ENCODE peak calls at places on chromosomes 3 and 15, in nine cellular contexts. One of them, this sample, is unnamed.

GRCh38 chr15:89770041-89770440 is 6.1 kb upstream of the MESP2 start:
- DNase-seq in iris pigment epithelial cell: peak
- DNase-seq in bronchial epithelial cell: peak
- DNase-seq in RWPE1: no peak
- DNase-seq in M059J: peak
- DNase-seq in CD8-positive, alpha-beta memory T cell: no peak
- DNase-seq in tibial nerve: no peak
- DNase-seq in GM23248: peak
- DNase-seq in mucosa of gallbladder: no peak
- DNase-seq in this sample: no peak

GRCh38 chr15:45719490-45719889 is 84.7 kb downstream of the SQOR start:
- DNase-seq in iris pigment epithelial cell: peak
- DNase-seq in bronchial epithelial cell: no peak
- DNase-seq in RWPE1: no peak
- DNase-seq in M059J: no peak
- DNase-seq in CD8-positive, alpha-beta memory T cell: no peak
- DNase-seq in tibial nerve: no peak
- DNase-seq in GM23248: no peak
- DNase-seq in mucosa of gallbladder: no peak
- DNase-seq in this sample: peak

GRCh38 chr3:168707900-168708299 is 612.2 kb upstream of the GOLIM4 start:
- DNase-seq in iris pigment epithelial cell: no peak
- DNase-seq in bronchial epithelial cell: no peak
- DNase-seq in RWPE1: no peak
- DNase-seq in M059J: no peak
- DNase-seq in CD8-positive, alpha-beta memory T cell: no peak
- DNase-seq in tibial nerve: no peak
- DNase-seq in GM23248: no peak
- DNase-seq in mucosa of gallbladder: no peak
- DNase-seq in this sample: no peak

GRCh38 chr3:149659173-149659468 is 1.3 kb upstream of the WWTR1 start:
- DNase-seq in iris pigment epithelial cell: peak
- DNase-seq in bronchial epithelial cell: no peak
- DNase-seq in RWPE1: no peak
- DNase-seq in M059J: no peak
- DNase-seq in CD8-positive, alpha-beta memory T cell: no peak
- DNase-seq in tibial nerve: peak
- DNase-seq in GM23248: no peak
- DNase-seq in mucosa of gallbladder: no peak
- DNase-seq in this sample: no peak

GRCh38 chr3:155382396-155383042 is 89.0 kb upstream of the STRIT1 start:
- DNase-seq in iris pigment epithelial cell: peak
- DNase-seq in bronchial epithelial cell: peak
- DNase-seq in RWPE1: peak
- DNase-seq in M059J: peak
- DNase-seq in CD8-positive, alpha-beta memory T cell: no peak
- DNase-seq in tibial nerve: peak
- DNase-seq in GM23248: peak
- DNase-seq in mucosa of gallbladder: peak
- DNase-seq in this sample: peak

GRCh38 chr3:127560051-127560787 is 30.3 kb downstream of the TPRA1 start:
- DNase-seq in iris pigment epithelial cell: no peak
- DNase-seq in bronchial epithelial cell: no peak
- DNase-seq in RWPE1: no peak
- DNase-seq in M059J: no peak
- DNase-seq in CD8-positive, alpha-beta memory T cell: no peak
- DNase-seq in tibial nerve: no peak
- DNase-seq in GM23248: no peak
- DNase-seq in mucosa of gallbladder: no peak
- DNase-seq in this sample: no peak

GRCh38 chr3:96466441-96466840 is 348.0 kb upstream of the EPHA6 start:
- DNase-seq in iris pigment epithelial cell: no peak
- DNase-seq in bronchial epithelial cell: no peak
- DNase-seq in RWPE1: no peak
- DNase-seq in M059J: peak
- DNase-seq in CD8-positive, alpha-beta memory T cell: no peak
- DNase-seq in tibial nerve: no peak
- DNase-seq in GM23248: no peak
- DNase-seq in mucosa of gallbladder: no peak
- DNase-seq in this sample: no peak

GRCh38 chr15:43854801-43855200 is 28.0 kb downstream of the WDR76 start:
- DNase-seq in iris pigment epithelial cell: peak
- DNase-seq in bronchial epithelial cell: no peak
- DNase-seq in RWPE1: no peak
- DNase-seq in M059J: peak
- DNase-seq in CD8-positive, alpha-beta memory T cell: no peak
- DNase-seq in tibial nerve: no peak
- DNase-seq in GM23248: peak
- DNase-seq in mucosa of gallbladder: no peak
- DNase-seq in this sample: peak

GRCh38 chr15:75720787-75721461 is 8.3 kb upstream of the CSPG4 start:
- DNase-seq in iris pigment epithelial cell: no peak
- DNase-seq in bronchial epithelial cell: peak
- DNase-seq in RWPE1: peak
- DNase-seq in M059J: peak
- DNase-seq in CD8-positive, alpha-beta memory T cell: no peak
- DNase-seq in tibial nerve: no peak
- DNase-seq in GM23248: peak
- DNase-seq in mucosa of gallbladder: peak
- DNase-seq in this sample: peak

GRCh38 chr3:72447059-72447946 is 400.9 kb downstream of the SHQ1 start:
- DNase-seq in iris pigment epithelial cell: peak
- DNase-seq in bronchial epithelial cell: peak
- DNase-seq in RWPE1: peak
- DNase-seq in M059J: peak
- DNase-seq in CD8-positive, alpha-beta memory T cell: peak
- DNase-seq in tibial nerve: peak
- DNase-seq in GM23248: peak
- DNase-seq in mucosa of gallbladder: peak
- DNase-seq in this sample: peak

GRCh38 chr3:186902154-186902553 is 28.2 kb upstream of the ST6GAL1 start:
- DNase-seq in iris pigment epithelial cell: peak
- DNase-seq in bronchial epithelial cell: peak
- DNase-seq in RWPE1: no peak
- DNase-seq in M059J: peak
- DNase-seq in CD8-positive, alpha-beta memory T cell: no peak
- DNase-seq in tibial nerve: no peak
- DNase-seq in GM23248: no peak
- DNase-seq in mucosa of gallbladder: no peak
- DNase-seq in this sample: peak

GRCh38 chr3:159945930-159946329 is 42.7 kb upstream of the IL12A start:
- DNase-seq in iris pigment epithelial cell: no peak
- DNase-seq in bronchial epithelial cell: no peak
- DNase-seq in RWPE1: no peak
- DNase-seq in M059J: no peak
- DNase-seq in CD8-positive, alpha-beta memory T cell: no peak
- DNase-seq in tibial nerve: no peak
- DNase-seq in GM23248: no peak
- DNase-seq in mucosa of gallbladder: no peak
- DNase-seq in this sample: no peak

GRCh38 chr15:31607656-31608055 is 281.0 kb downstream of the KLF13 start:
- DNase-seq in iris pigment epithelial cell: no peak
- DNase-seq in bronchial epithelial cell: peak
- DNase-seq in RWPE1: no peak
- DNase-seq in M059J: no peak
- DNase-seq in CD8-positive, alpha-beta memory T cell: no peak
- DNase-seq in tibial nerve: no peak
- DNase-seq in GM23248: peak
- DNase-seq in mucosa of gallbladder: no peak
- DNase-seq in this sample: no peak

GRCh38 chr15:27086800-27087199 is 115.8 kb downstream of the GABRG3 start:
- DNase-seq in iris pigment epithelial cell: no peak
- DNase-seq in bronchial epithelial cell: no peak
- DNase-seq in RWPE1: no peak
- DNase-seq in M059J: no peak
- DNase-seq in CD8-positive, alpha-beta memory T cell: no peak
- DNase-seq in tibial nerve: no peak
- DNase-seq in GM23248: no peak
- DNase-seq in mucosa of gallbladder: no peak
- DNase-seq in this sample: no peak

GRCh38 chr3:54122802-54123537 is 618 bp downstream of the CACNA2D3 start:
- DNase-seq in iris pigment epithelial cell: no peak
- DNase-seq in bronchial epithelial cell: no peak
- DNase-seq in RWPE1: no peak
- DNase-seq in M059J: peak
- DNase-seq in CD8-positive, alpha-beta memory T cell: no peak
- DNase-seq in tibial nerve: no peak
- DNase-seq in GM23248: no peak
- DNase-seq in mucosa of gallbladder: no peak
- DNase-seq in this sample: no peak

GRCh38 chr15:95210436-95210981 is 979.1 kb downstream of the MCTP2 start:
- DNase-seq in iris pigment epithelial cell: no peak
- DNase-seq in bronchial epithelial cell: no peak
- DNase-seq in RWPE1: no peak
- DNase-seq in M059J: no peak
- DNase-seq in CD8-positive, alpha-beta memory T cell: no peak
- DNase-seq in tibial nerve: no peak
- DNase-seq in GM23248: no peak
- DNase-seq in mucosa of gallbladder: no peak
- DNase-seq in this sample: no peak

GRCh38 chr3:122957707-122958210 is 69.8 kb downstream of the SEMA5B start:
- DNase-seq in iris pigment epithelial cell: no peak
- DNase-seq in bronchial epithelial cell: no peak
- DNase-seq in RWPE1: no peak
- DNase-seq in M059J: no peak
- DNase-seq in CD8-positive, alpha-beta memory T cell: no peak
- DNase-seq in tibial nerve: no peak
- DNase-seq in GM23248: no peak
- DNase-seq in mucosa of gallbladder: no peak
- DNase-seq in this sample: peak

GRCh38 chr3:128180446-128180845 is 27.2 kb downstream of the EEFSEC start:
- DNase-seq in iris pigment epithelial cell: no peak
- DNase-seq in bronchial epithelial cell: no peak
- DNase-seq in RWPE1: no peak
- DNase-seq in M059J: no peak
- DNase-seq in CD8-positive, alpha-beta memory T cell: no peak
- DNase-seq in tibial nerve: no peak
- DNase-seq in GM23248: no peak
- DNase-seq in mucosa of gallbladder: no peak
- DNase-seq in this sample: no peak

GRCh38 chr3:67109651-67110204 is 111.6 kb downstream of the KBTBD8 start:
- DNase-seq in iris pigment epithelial cell: peak
- DNase-seq in bronchial epithelial cell: peak
- DNase-seq in RWPE1: peak
- DNase-seq in M059J: peak
- DNase-seq in CD8-positive, alpha-beta memory T cell: peak
- DNase-seq in tibial nerve: no peak
- DNase-seq in GM23248: peak
- DNase-seq in mucosa of gallbladder: no peak
- DNase-seq in this sample: peak

GRCh38 chr3:131702156-131702555 is 199.4 kb upstream of the MRPL3 start:
- DNase-seq in iris pigment epithelial cell: no peak
- DNase-seq in bronchial epithelial cell: peak
- DNase-seq in RWPE1: no peak
- DNase-seq in M059J: no peak
- DNase-seq in CD8-positive, alpha-beta memory T cell: no peak
- DNase-seq in tibial nerve: no peak
- DNase-seq in GM23248: peak
- DNase-seq in mucosa of gallbladder: no peak
- DNase-seq in this sample: no peak

GRCh38 chr3:10189557-10190374 is 25.0 kb downstream of the IRAK2 start:
- DNase-seq in iris pigment epithelial cell: peak
- DNase-seq in bronchial epithelial cell: peak
- DNase-seq in RWPE1: peak
- DNase-seq in M059J: peak
- DNase-seq in CD8-positive, alpha-beta memory T cell: no peak
- DNase-seq in tibial nerve: peak
- DNase-seq in GM23248: peak
- DNase-seq in mucosa of gallbladder: peak
- DNase-seq in this sample: peak

GRCh38 chr3:11170052-11170770 is 15.9 kb downstream of the HRH1 start:
- DNase-seq in iris pigment epithelial cell: peak
- DNase-seq in bronchial epithelial cell: no peak
- DNase-seq in RWPE1: no peak
- DNase-seq in M059J: peak
- DNase-seq in CD8-positive, alpha-beta memory T cell: no peak
- DNase-seq in tibial nerve: no peak
- DNase-seq in GM23248: no peak
- DNase-seq in mucosa of gallbladder: no peak
- DNase-seq in this sample: no peak

GRCh38 chr15:41607033-41607432 is 48.0 kb downstream of the TYRO3 start:
- DNase-seq in iris pigment epithelial cell: peak
- DNase-seq in bronchial epithelial cell: peak
- DNase-seq in RWPE1: peak
- DNase-seq in M059J: peak
- DNase-seq in CD8-positive, alpha-beta memory T cell: no peak
- DNase-seq in tibial nerve: no peak
- DNase-seq in GM23248: peak
- DNase-seq in mucosa of gallbladder: no peak
- DNase-seq in this sample: peak

GRCh38 chr3:128554100-128554464 is 61.1 kb upstream of the GATA2 start:
- DNase-seq in iris pigment epithelial cell: peak
- DNase-seq in bronchial epithelial cell: peak
- DNase-seq in RWPE1: no peak
- DNase-seq in M059J: peak
- DNase-seq in CD8-positive, alpha-beta memory T cell: no peak
- DNase-seq in tibial nerve: no peak
- DNase-seq in GM23248: peak
- DNase-seq in mucosa of gallbladder: no peak
- DNase-seq in this sample: peak

GRCh38 chr15:45854455-45855202 is 219.8 kb downstream of the SQOR start:
- DNase-seq in iris pigment epithelial cell: no peak
- DNase-seq in bronchial epithelial cell: peak
- DNase-seq in RWPE1: no peak
- DNase-seq in M059J: no peak
- DNase-seq in CD8-positive, alpha-beta memory T cell: no peak
- DNase-seq in tibial nerve: no peak
- DNase-seq in GM23248: no peak
- DNase-seq in mucosa of gallbladder: no peak
- DNase-seq in this sample: no peak

This sample was measured in renal cortical epithelial cell.